ENCODE peak calls at places on chromosomes 13 and 19, in nine cellular contexts. One of them, this sample, is unnamed.
A peak's percentile ranks its signal among the peaks of the same experiment; 100 is the strongest.

GRCh38 chr19:2015611-2015950 is at the start of gene BTBD2:
- DNase-seq in chondrocyte: no peak
- DNase-seq in right cardiac atrium: peak; percentile 85
- DNase-seq in NCI-H345: peak; percentile 73
- DNase-seq in A549: peak; percentile 85
- DNase-seq in head of caudate nucleus: peak; percentile 70
- DNase-seq in progenitor cell of endocrine pancreas: no peak
- DNase-seq in cardiac fibroblast: peak; percentile 92
- DNase-seq in activated CD4-positive, alpha-beta T cell treated with anti-CD3 and anti-CD28 coated beads for 24 hours: peak; percentile 56
- DNase-seq in this sample: peak; percentile 87

GRCh38 chr13:98454389-98454881 is 122.5 kb downstream of the STK24 start:
- DNase-seq in chondrocyte: peak; percentile 39
- DNase-seq in right cardiac atrium: peak; percentile 57
- DNase-seq in NCI-H345: peak; percentile 84
- DNase-seq in A549: peak; percentile 19
- DNase-seq in head of caudate nucleus: peak; percentile 59
- DNase-seq in progenitor cell of endocrine pancreas: no peak
- DNase-seq in cardiac fibroblast: peak; percentile 91
- DNase-seq in activated CD4-positive, alpha-beta T cell treated with anti-CD3 and anti-CD28 coated beads for 24 hours: no peak
- DNase-seq in this sample: peak; percentile 91

GRCh38 chr19:22545751-22546150 is 88.4 kb upstream of the ZNF492 start:
- DNase-seq in chondrocyte: no peak
- DNase-seq in right cardiac atrium: no peak
- DNase-seq in NCI-H345: no peak
- DNase-seq in A549: peak; percentile 27
- DNase-seq in head of caudate nucleus: peak; percentile 64
- DNase-seq in progenitor cell of endocrine pancreas: no peak
- DNase-seq in cardiac fibroblast: no peak
- DNase-seq in activated CD4-positive, alpha-beta T cell treated with anti-CD3 and anti-CD28 coated beads for 24 hours: no peak
- DNase-seq in this sample: peak; percentile 0

GRCh38 chr13:40694426-40694825 is 28.0 kb upstream of the FOXO1 start:
- DNase-seq in chondrocyte: no peak
- DNase-seq in right cardiac atrium: no peak
- DNase-seq in NCI-H345: no peak
- DNase-seq in A549: no peak
- DNase-seq in head of caudate nucleus: no peak
- DNase-seq in progenitor cell of endocrine pancreas: no peak
- DNase-seq in cardiac fibroblast: no peak
- DNase-seq in activated CD4-positive, alpha-beta T cell treated with anti-CD3 and anti-CD28 coated beads for 24 hours: no peak
- DNase-seq in this sample: no peak

GRCh38 chr13:38582133-38582532 is 104.7 kb upstream of the FREM2 start:
- DNase-seq in chondrocyte: no peak
- DNase-seq in right cardiac atrium: no peak
- DNase-seq in NCI-H345: peak; percentile 70
- DNase-seq in A549: peak; percentile 32
- DNase-seq in head of caudate nucleus: peak; percentile 73
- DNase-seq in progenitor cell of endocrine pancreas: no peak
- DNase-seq in cardiac fibroblast: peak; percentile 45
- DNase-seq in activated CD4-positive, alpha-beta T cell treated with anti-CD3 and anti-CD28 coated beads for 24 hours: no peak
- DNase-seq in this sample: peak; percentile 57

GRCh38 chr19:47608908-47609879 is at the start of gene BICRA:
- DNase-seq in chondrocyte: no peak
- DNase-seq in right cardiac atrium: peak; percentile 94
- DNase-seq in NCI-H345: peak; percentile 62
- DNase-seq in A549: peak; percentile 86
- DNase-seq in head of caudate nucleus: peak; percentile 80
- DNase-seq in progenitor cell of endocrine pancreas: peak; percentile 77
- DNase-seq in cardiac fibroblast: peak; percentile 88
- DNase-seq in activated CD4-positive, alpha-beta T cell treated with anti-CD3 and anti-CD28 coated beads for 24 hours: peak; percentile 72
- DNase-seq in this sample: peak; percentile 83

GRCh38 chr13:94329754-94330551 is 149.5 kb downstream of the DCT start:
- DNase-seq in chondrocyte: no peak
- DNase-seq in right cardiac atrium: no peak
- DNase-seq in NCI-H345: no peak
- DNase-seq in A549: peak; percentile 48
- DNase-seq in head of caudate nucleus: no peak
- DNase-seq in progenitor cell of endocrine pancreas: no peak
- DNase-seq in cardiac fibroblast: peak; percentile 95
- DNase-seq in activated CD4-positive, alpha-beta T cell treated with anti-CD3 and anti-CD28 coated beads for 24 hours: no peak
- DNase-seq in this sample: peak; percentile 97

GRCh38 chr13:110396913-110397379 is 89.9 kb downstream of the COL4A2 start:
- DNase-seq in chondrocyte: no peak
- DNase-seq in right cardiac atrium: peak; percentile 93
- DNase-seq in NCI-H345: no peak
- DNase-seq in A549: peak; percentile 44
- DNase-seq in head of caudate nucleus: peak; percentile 29
- DNase-seq in progenitor cell of endocrine pancreas: no peak
- DNase-seq in cardiac fibroblast: peak; percentile 100
- DNase-seq in activated CD4-positive, alpha-beta T cell treated with anti-CD3 and anti-CD28 coated beads for 24 hours: no peak
- DNase-seq in this sample: peak; percentile 100

GRCh38 chr13:111049791-111050538 is 65.1 kb upstream of the ARHGEF7 start:
- DNase-seq in chondrocyte: no peak
- DNase-seq in right cardiac atrium: peak; percentile 67
- DNase-seq in NCI-H345: peak; percentile 14
- DNase-seq in A549: no peak
- DNase-seq in head of caudate nucleus: peak; percentile 55
- DNase-seq in progenitor cell of endocrine pancreas: no peak
- DNase-seq in cardiac fibroblast: peak; percentile 52
- DNase-seq in activated CD4-positive, alpha-beta T cell treated with anti-CD3 and anti-CD28 coated beads for 24 hours: no peak
- DNase-seq in this sample: peak; percentile 42

GRCh38 chr13:33349996-33350826 is 64.7 kb upstream of the STARD13 start:
- DNase-seq in chondrocyte: no peak
- DNase-seq in right cardiac atrium: peak; percentile 85
- DNase-seq in NCI-H345: no peak
- DNase-seq in A549: no peak
- DNase-seq in head of caudate nucleus: peak; percentile 31
- DNase-seq in progenitor cell of endocrine pancreas: peak; percentile 14
- DNase-seq in cardiac fibroblast: peak; percentile 56
- DNase-seq in activated CD4-positive, alpha-beta T cell treated with anti-CD3 and anti-CD28 coated beads for 24 hours: no peak
- DNase-seq in this sample: peak; percentile 52

GRCh38 chr13:65959305-65959704 is 1270.8 kb downstream of the PCDH9 start:
- DNase-seq in chondrocyte: no peak
- DNase-seq in right cardiac atrium: no peak
- DNase-seq in NCI-H345: no peak
- DNase-seq in A549: no peak
- DNase-seq in head of caudate nucleus: no peak
- DNase-seq in progenitor cell of endocrine pancreas: no peak
- DNase-seq in cardiac fibroblast: peak; percentile 12
- DNase-seq in activated CD4-positive, alpha-beta T cell treated with anti-CD3 and anti-CD28 coated beads for 24 hours: no peak
- DNase-seq in this sample: peak; percentile 11

GRCh38 chr19:28425431-28425931 is 787.5 kb downstream of the UQCRFS1 start:
- DNase-seq in chondrocyte: no peak
- DNase-seq in right cardiac atrium: no peak
- DNase-seq in NCI-H345: no peak
- DNase-seq in A549: no peak
- DNase-seq in head of caudate nucleus: no peak
- DNase-seq in progenitor cell of endocrine pancreas: no peak
- DNase-seq in cardiac fibroblast: no peak
- DNase-seq in activated CD4-positive, alpha-beta T cell treated with anti-CD3 and anti-CD28 coated beads for 24 hours: no peak
- DNase-seq in this sample: peak; percentile 30

GRCh38 chr13:65603160-65603559 is 1627.0 kb downstream of the PCDH9 start:
- DNase-seq in chondrocyte: no peak
- DNase-seq in right cardiac atrium: no peak
- DNase-seq in NCI-H345: no peak
- DNase-seq in A549: no peak
- DNase-seq in head of caudate nucleus: no peak
- DNase-seq in progenitor cell of endocrine pancreas: no peak
- DNase-seq in cardiac fibroblast: no peak
- DNase-seq in activated CD4-positive, alpha-beta T cell treated with anti-CD3 and anti-CD28 coated beads for 24 hours: no peak
- DNase-seq in this sample: no peak

GRCh38 chr19:5452594-5453565 is 2.3 kb upstream of the ZNRF4 start:
- DNase-seq in chondrocyte: no peak
- DNase-seq in right cardiac atrium: no peak
- DNase-seq in NCI-H345: no peak
- DNase-seq in A549: peak; percentile 66
- DNase-seq in head of caudate nucleus: no peak
- DNase-seq in progenitor cell of endocrine pancreas: no peak
- DNase-seq in cardiac fibroblast: no peak
- DNase-seq in activated CD4-positive, alpha-beta T cell treated with anti-CD3 and anti-CD28 coated beads for 24 hours: no peak
- DNase-seq in this sample: peak; percentile 26

GRCh38 chr19:55488986-55489710 is 912 bp downstream of the SSC5D start:
- DNase-seq in chondrocyte: no peak
- DNase-seq in right cardiac atrium: peak; percentile 83
- DNase-seq in NCI-H345: no peak
- DNase-seq in A549: no peak
- DNase-seq in head of caudate nucleus: no peak
- DNase-seq in progenitor cell of endocrine pancreas: no peak
- DNase-seq in cardiac fibroblast: no peak
- DNase-seq in activated CD4-positive, alpha-beta T cell treated with anti-CD3 and anti-CD28 coated beads for 24 hours: no peak
- DNase-seq in this sample: no peak

GRCh38 chr19:11949201-11949600 is 15.6 kb upstream of the ZNF763 start:
- DNase-seq in chondrocyte: no peak
- DNase-seq in right cardiac atrium: no peak
- DNase-seq in NCI-H345: no peak
- DNase-seq in A549: no peak
- DNase-seq in head of caudate nucleus: no peak
- DNase-seq in progenitor cell of endocrine pancreas: no peak
- DNase-seq in cardiac fibroblast: no peak
- DNase-seq in activated CD4-positive, alpha-beta T cell treated with anti-CD3 and anti-CD28 coated beads for 24 hours: no peak
- DNase-seq in this sample: no peak

GRCh38 chr19:23183251-23183650 is 66.4 kb downstream of the ZNF730 start:
- DNase-seq in chondrocyte: no peak
- DNase-seq in right cardiac atrium: no peak
- DNase-seq in NCI-H345: no peak
- DNase-seq in A549: no peak
- DNase-seq in head of caudate nucleus: no peak
- DNase-seq in progenitor cell of endocrine pancreas: no peak
- DNase-seq in cardiac fibroblast: no peak
- DNase-seq in activated CD4-positive, alpha-beta T cell treated with anti-CD3 and anti-CD28 coated beads for 24 hours: no peak
- DNase-seq in this sample: no peak

GRCh38 chr13:20814224-20814910 is 40.6 kb upstream of the EEF1AKMT1 start:
- DNase-seq in chondrocyte: no peak
- DNase-seq in right cardiac atrium: peak; percentile 93
- DNase-seq in NCI-H345: no peak
- DNase-seq in A549: peak; percentile 46
- DNase-seq in head of caudate nucleus: no peak
- DNase-seq in progenitor cell of endocrine pancreas: no peak
- DNase-seq in cardiac fibroblast: peak; percentile 96
- DNase-seq in activated CD4-positive, alpha-beta T cell treated with anti-CD3 and anti-CD28 coated beads for 24 hours: no peak
- DNase-seq in this sample: peak; percentile 96

GRCh38 chr13:107450931-107451330 is 764.4 kb downstream of the LIG4 start:
- DNase-seq in chondrocyte: peak; percentile 92
- DNase-seq in right cardiac atrium: peak; percentile 45
- DNase-seq in NCI-H345: no peak
- DNase-seq in A549: no peak
- DNase-seq in head of caudate nucleus: no peak
- DNase-seq in progenitor cell of endocrine pancreas: no peak
- DNase-seq in cardiac fibroblast: peak; percentile 92
- DNase-seq in activated CD4-positive, alpha-beta T cell treated with anti-CD3 and anti-CD28 coated beads for 24 hours: no peak
- DNase-seq in this sample: peak; percentile 92

GRCh38 chr19:47704656-47705055 is 8.6 kb upstream of the EHD2 start:
- DNase-seq in chondrocyte: no peak
- DNase-seq in right cardiac atrium: no peak
- DNase-seq in NCI-H345: no peak
- DNase-seq in A549: no peak
- DNase-seq in head of caudate nucleus: no peak
- DNase-seq in progenitor cell of endocrine pancreas: no peak
- DNase-seq in cardiac fibroblast: no peak
- DNase-seq in activated CD4-positive, alpha-beta T cell treated with anti-CD3 and anti-CD28 coated beads for 24 hours: no peak
- DNase-seq in this sample: no peak

GRCh38 chr13:101634142-101634541 is 181.7 kb downstream of the ITGBL1 start:
- DNase-seq in chondrocyte: no peak
- DNase-seq in right cardiac atrium: no peak
- DNase-seq in NCI-H345: no peak
- DNase-seq in A549: no peak
- DNase-seq in head of caudate nucleus: no peak
- DNase-seq in progenitor cell of endocrine pancreas: no peak
- DNase-seq in cardiac fibroblast: no peak
- DNase-seq in activated CD4-positive, alpha-beta T cell treated with anti-CD3 and anti-CD28 coated beads for 24 hours: no peak
- DNase-seq in this sample: no peak

GRCh38 chr19:14090509-14091085 is at the start of gene SAMD1:
- DNase-seq in chondrocyte: no peak
- DNase-seq in right cardiac atrium: peak; percentile 97
- DNase-seq in NCI-H345: peak; percentile 85
- DNase-seq in A549: peak; percentile 90
- DNase-seq in head of caudate nucleus: peak; percentile 87
- DNase-seq in progenitor cell of endocrine pancreas: peak; percentile 66
- DNase-seq in cardiac fibroblast: peak; percentile 97
- DNase-seq in activated CD4-positive, alpha-beta T cell treated with anti-CD3 and anti-CD28 coated beads for 24 hours: peak; percentile 84
- DNase-seq in this sample: peak; percentile 92

GRCh38 chr13:61685683-61686013 is 270.0 kb upstream of the PCDH20 start:
- DNase-seq in chondrocyte: no peak
- DNase-seq in right cardiac atrium: no peak
- DNase-seq in NCI-H345: peak; percentile 10
- DNase-seq in A549: peak; percentile 24
- DNase-seq in head of caudate nucleus: peak; percentile 21
- DNase-seq in progenitor cell of endocrine pancreas: no peak
- DNase-seq in cardiac fibroblast: no peak
- DNase-seq in activated CD4-positive, alpha-beta T cell treated with anti-CD3 and anti-CD28 coated beads for 24 hours: no peak
- DNase-seq in this sample: peak; percentile 6

GRCh38 chr19:41548047-41548446 is 27.9 kb upstream of the CEACAM21 start:
- DNase-seq in chondrocyte: no peak
- DNase-seq in right cardiac atrium: no peak
- DNase-seq in NCI-H345: no peak
- DNase-seq in A549: no peak
- DNase-seq in head of caudate nucleus: no peak
- DNase-seq in progenitor cell of endocrine pancreas: no peak
- DNase-seq in cardiac fibroblast: no peak
- DNase-seq in activated CD4-positive, alpha-beta T cell treated with anti-CD3 and anti-CD28 coated beads for 24 hours: no peak
- DNase-seq in this sample: no peak

GRCh38 chr13:105925496-105925895 is 610.0 kb downstream of the EFNB2 start:
- DNase-seq in chondrocyte: no peak
- DNase-seq in right cardiac atrium: no peak
- DNase-seq in NCI-H345: no peak
- DNase-seq in A549: peak; percentile 30
- DNase-seq in head of caudate nucleus: no peak
- DNase-seq in progenitor cell of endocrine pancreas: no peak
- DNase-seq in cardiac fibroblast: peak; percentile 58
- DNase-seq in activated CD4-positive, alpha-beta T cell treated with anti-CD3 and anti-CD28 coated beads for 24 hours: no peak
- DNase-seq in this sample: peak; percentile 86

GRCh38 chr13:76884571-76885202 is 1.5 kb downstream of the KCTD12 start:
- DNase-seq in chondrocyte: no peak
- DNase-seq in right cardiac atrium: no peak
- DNase-seq in NCI-H345: no peak
- DNase-seq in A549: no peak
- DNase-seq in head of caudate nucleus: no peak
- DNase-seq in progenitor cell of endocrine pancreas: no peak
- DNase-seq in cardiac fibroblast: peak; percentile 43
- DNase-seq in activated CD4-positive, alpha-beta T cell treated with anti-CD3 and anti-CD28 coated beads for 24 hours: no peak
- DNase-seq in this sample: peak; percentile 57

GRCh38 chr13:98112456-98112855 is 30.4 kb upstream of the FARP1 start:
- DNase-seq in chondrocyte: no peak
- DNase-seq in right cardiac atrium: no peak
- DNase-seq in NCI-H345: no peak
- DNase-seq in A549: no peak
- DNase-seq in head of caudate nucleus: no peak
- DNase-seq in progenitor cell of endocrine pancreas: no peak
- DNase-seq in cardiac fibroblast: no peak
- DNase-seq in activated CD4-positive, alpha-beta T cell treated with anti-CD3 and anti-CD28 coated beads for 24 hours: no peak
- DNase-seq in this sample: no peak

GRCh38 chr13:43572601-43573360 is 214.0 kb downstream of the ENOX1 start:
- DNase-seq in chondrocyte: no peak
- DNase-seq in right cardiac atrium: no peak
- DNase-seq in NCI-H345: no peak
- DNase-seq in A549: no peak
- DNase-seq in head of caudate nucleus: no peak
- DNase-seq in progenitor cell of endocrine pancreas: no peak
- DNase-seq in cardiac fibroblast: no peak
- DNase-seq in activated CD4-positive, alpha-beta T cell treated with anti-CD3 and anti-CD28 coated beads for 24 hours: no peak
- DNase-seq in this sample: peak; percentile 17

GRCh38 chr19:20038358-20039202 is 725 bp downstream of the ZNF682 start:
- DNase-seq in chondrocyte: no peak
- DNase-seq in right cardiac atrium: no peak
- DNase-seq in NCI-H345: no peak
- DNase-seq in A549: no peak
- DNase-seq in head of caudate nucleus: no peak
- DNase-seq in progenitor cell of endocrine pancreas: no peak
- DNase-seq in cardiac fibroblast: peak; percentile 3
- DNase-seq in activated CD4-positive, alpha-beta T cell treated with anti-CD3 and anti-CD28 coated beads for 24 hours: no peak
- DNase-seq in this sample: no peak

GRCh38 chr19:4379383-4380253 is 20.7 kb downstream of the SH3GL1 start:
- DNase-seq in chondrocyte: no peak
- DNase-seq in right cardiac atrium: peak; percentile 53
- DNase-seq in NCI-H345: peak; percentile 59
- DNase-seq in A549: peak; percentile 52
- DNase-seq in head of caudate nucleus: no peak
- DNase-seq in progenitor cell of endocrine pancreas: no peak
- DNase-seq in cardiac fibroblast: peak; percentile 70
- DNase-seq in activated CD4-positive, alpha-beta T cell treated with anti-CD3 and anti-CD28 coated beads for 24 hours: no peak
- DNase-seq in this sample: peak; percentile 73

GRCh38 chr19:29923653-29924052 is 18.4 kb upstream of the URI1 start:
- DNase-seq in chondrocyte: no peak
- DNase-seq in right cardiac atrium: no peak
- DNase-seq in NCI-H345: no peak
- DNase-seq in A549: no peak
- DNase-seq in head of caudate nucleus: no peak
- DNase-seq in progenitor cell of endocrine pancreas: no peak
- DNase-seq in cardiac fibroblast: no peak
- DNase-seq in activated CD4-positive, alpha-beta T cell treated with anti-CD3 and anti-CD28 coated beads for 24 hours: no peak
- DNase-seq in this sample: no peak

This sample was measured in fibroblast of pulmonary artery.